ENCODE peak calls at places on chromosomes 1 and 21, in eight cellular contexts. One of them, this sample, is unnamed.

GRCh38 chr21:42405064-42406059 is 1.7 kb downstream of the UBASH3A start:
- DNase-seq in mesothelial cell of epicardium: no peak
- DNase-seq in prostate gland: no peak
- DNase-seq in GM13976: no peak
- DNase-seq in pancreas: no peak
- DNase-seq in B cell: no peak
- DNase-seq in GM10248: no peak
- DNase-seq in HFF-Myc: no peak
- DNase-seq in this sample: no peak

GRCh38 chr1:82388679-82389078 is 587.9 kb downstream of the ADGRL2 start:
- DNase-seq in mesothelial cell of epicardium: peak
- DNase-seq in prostate gland: peak
- DNase-seq in GM13976: no peak
- DNase-seq in pancreas: no peak
- DNase-seq in B cell: no peak
- DNase-seq in GM10248: no peak
- DNase-seq in HFF-Myc: no peak
- DNase-seq in this sample: no peak

GRCh38 chr1:6688757-6689156 is 12.9 kb downstream of the DNAJC11 start:
- DNase-seq in mesothelial cell of epicardium: no peak
- DNase-seq in prostate gland: no peak
- DNase-seq in GM13976: no peak
- DNase-seq in pancreas: no peak
- DNase-seq in B cell: no peak
- DNase-seq in GM10248: no peak
- DNase-seq in HFF-Myc: no peak
- DNase-seq in this sample: no peak

GRCh38 chr1:245972476-245972875 is 534.6 kb downstream of the SMYD3 start:
- DNase-seq in mesothelial cell of epicardium: no peak
- DNase-seq in prostate gland: no peak
- DNase-seq in GM13976: no peak
- DNase-seq in pancreas: no peak
- DNase-seq in B cell: no peak
- DNase-seq in GM10248: no peak
- DNase-seq in HFF-Myc: peak
- DNase-seq in this sample: no peak

GRCh38 chr21:45151484-45152115 is 77.2 kb downstream of the ADARB1 start:
- DNase-seq in mesothelial cell of epicardium: no peak
- DNase-seq in prostate gland: no peak
- DNase-seq in GM13976: no peak
- DNase-seq in pancreas: no peak
- DNase-seq in B cell: no peak
- DNase-seq in GM10248: no peak
- DNase-seq in HFF-Myc: no peak
- DNase-seq in this sample: no peak

GRCh38 chr1:87957331-87957730 is 628.7 kb downstream of the LMO4 start:
- DNase-seq in mesothelial cell of epicardium: no peak
- DNase-seq in prostate gland: no peak
- DNase-seq in GM13976: no peak
- DNase-seq in pancreas: no peak
- DNase-seq in B cell: no peak
- DNase-seq in GM10248: no peak
- DNase-seq in HFF-Myc: no peak
- DNase-seq in this sample: no peak

GRCh38 chr1:156993426-156994147 is 52.0 kb downstream of the ARHGEF11 start:
- DNase-seq in mesothelial cell of epicardium: no peak
- DNase-seq in prostate gland: no peak
- DNase-seq in GM13976: no peak
- DNase-seq in pancreas: no peak
- DNase-seq in B cell: no peak
- DNase-seq in GM10248: no peak
- DNase-seq in HFF-Myc: no peak
- DNase-seq in this sample: no peak

GRCh38 chr1:165375623-165376022 is 19.1 kb upstream of the LMX1A start:
- DNase-seq in mesothelial cell of epicardium: no peak
- DNase-seq in prostate gland: no peak
- DNase-seq in GM13976: no peak
- DNase-seq in pancreas: no peak
- DNase-seq in B cell: no peak
- DNase-seq in GM10248: no peak
- DNase-seq in HFF-Myc: no peak
- DNase-seq in this sample: no peak

GRCh38 chr1:20358761-20359263 is 68.1 kb downstream of the VWA5B1 start:
- DNase-seq in mesothelial cell of epicardium: no peak
- DNase-seq in prostate gland: peak
- DNase-seq in GM13976: no peak
- DNase-seq in pancreas: peak
- DNase-seq in B cell: no peak
- DNase-seq in GM10248: no peak
- DNase-seq in HFF-Myc: no peak
- DNase-seq in this sample: no peak

GRCh38 chr1:239308701-239309333 is 77.6 kb upstream of the CHRM3 start:
- DNase-seq in mesothelial cell of epicardium: no peak
- DNase-seq in prostate gland: no peak
- DNase-seq in GM13976: peak
- DNase-seq in pancreas: peak
- DNase-seq in B cell: no peak
- DNase-seq in GM10248: no peak
- DNase-seq in HFF-Myc: peak
- DNase-seq in this sample: peak

GRCh38 chr1:23896491-23896890 is 16.7 kb downstream of the CNR2 start:
- DNase-seq in mesothelial cell of epicardium: no peak
- DNase-seq in prostate gland: no peak
- DNase-seq in GM13976: no peak
- DNase-seq in pancreas: no peak
- DNase-seq in B cell: no peak
- DNase-seq in GM10248: no peak
- DNase-seq in HFF-Myc: no peak
- DNase-seq in this sample: no peak

GRCh38 chr21:20013851-20014250 is 984.4 kb upstream of the NCAM2 start:
- DNase-seq in mesothelial cell of epicardium: no peak
- DNase-seq in prostate gland: no peak
- DNase-seq in GM13976: no peak
- DNase-seq in pancreas: no peak
- DNase-seq in B cell: no peak
- DNase-seq in GM10248: no peak
- DNase-seq in HFF-Myc: no peak
- DNase-seq in this sample: no peak

GRCh38 chr1:36638268-36638667 is 155.6 kb upstream of the CSF3R start:
- DNase-seq in mesothelial cell of epicardium: no peak
- DNase-seq in prostate gland: no peak
- DNase-seq in GM13976: no peak
- DNase-seq in pancreas: no peak
- DNase-seq in B cell: no peak
- DNase-seq in GM10248: no peak
- DNase-seq in HFF-Myc: no peak
- DNase-seq in this sample: no peak

GRCh38 chr1:162757476-162757875 is 33.0 kb upstream of the HSD17B7 start:
- DNase-seq in mesothelial cell of epicardium: no peak
- DNase-seq in prostate gland: no peak
- DNase-seq in GM13976: no peak
- DNase-seq in pancreas: no peak
- DNase-seq in B cell: no peak
- DNase-seq in GM10248: no peak
- DNase-seq in HFF-Myc: no peak
- DNase-seq in this sample: no peak

GRCh38 chr1:35486858-35487408 is 70.3 kb downstream of the KIAA0319L start:
- DNase-seq in mesothelial cell of epicardium: no peak
- DNase-seq in prostate gland: no peak
- DNase-seq in GM13976: no peak
- DNase-seq in pancreas: no peak
- DNase-seq in B cell: no peak
- DNase-seq in GM10248: no peak
- DNase-seq in HFF-Myc: no peak
- DNase-seq in this sample: no peak

GRCh38 chr1:167082511-167083027 is 7.6 kb downstream of the GPA33 start:
- DNase-seq in mesothelial cell of epicardium: no peak
- DNase-seq in prostate gland: no peak
- DNase-seq in GM13976: no peak
- DNase-seq in pancreas: no peak
- DNase-seq in B cell: no peak
- DNase-seq in GM10248: no peak
- DNase-seq in HFF-Myc: no peak
- DNase-seq in this sample: no peak

GRCh38 chr21:15617968-15618367 is 111.8 kb upstream of the USP25 start:
- DNase-seq in mesothelial cell of epicardium: no peak
- DNase-seq in prostate gland: no peak
- DNase-seq in GM13976: no peak
- DNase-seq in pancreas: no peak
- DNase-seq in B cell: no peak
- DNase-seq in GM10248: no peak
- DNase-seq in HFF-Myc: peak
- DNase-seq in this sample: no peak

GRCh38 chr1:50710099-50710498 is 250.0 kb downstream of the FAF1 start:
- DNase-seq in mesothelial cell of epicardium: no peak
- DNase-seq in prostate gland: no peak
- DNase-seq in GM13976: no peak
- DNase-seq in pancreas: no peak
- DNase-seq in B cell: no peak
- DNase-seq in GM10248: no peak
- DNase-seq in HFF-Myc: no peak
- DNase-seq in this sample: no peak

GRCh38 chr1:245566952-245567351 is 412.2 kb downstream of the KIF26B start:
- DNase-seq in mesothelial cell of epicardium: no peak
- DNase-seq in prostate gland: no peak
- DNase-seq in GM13976: no peak
- DNase-seq in pancreas: no peak
- DNase-seq in B cell: no peak
- DNase-seq in GM10248: no peak
- DNase-seq in HFF-Myc: peak
- DNase-seq in this sample: no peak

GRCh38 chr1:76843821-76844448 is 23.3 kb upstream of the ST6GALNAC5 start:
- DNase-seq in mesothelial cell of epicardium: no peak
- DNase-seq in prostate gland: no peak
- DNase-seq in GM13976: no peak
- DNase-seq in pancreas: no peak
- DNase-seq in B cell: no peak
- DNase-seq in GM10248: no peak
- DNase-seq in HFF-Myc: no peak
- DNase-seq in this sample: no peak

DNA sequence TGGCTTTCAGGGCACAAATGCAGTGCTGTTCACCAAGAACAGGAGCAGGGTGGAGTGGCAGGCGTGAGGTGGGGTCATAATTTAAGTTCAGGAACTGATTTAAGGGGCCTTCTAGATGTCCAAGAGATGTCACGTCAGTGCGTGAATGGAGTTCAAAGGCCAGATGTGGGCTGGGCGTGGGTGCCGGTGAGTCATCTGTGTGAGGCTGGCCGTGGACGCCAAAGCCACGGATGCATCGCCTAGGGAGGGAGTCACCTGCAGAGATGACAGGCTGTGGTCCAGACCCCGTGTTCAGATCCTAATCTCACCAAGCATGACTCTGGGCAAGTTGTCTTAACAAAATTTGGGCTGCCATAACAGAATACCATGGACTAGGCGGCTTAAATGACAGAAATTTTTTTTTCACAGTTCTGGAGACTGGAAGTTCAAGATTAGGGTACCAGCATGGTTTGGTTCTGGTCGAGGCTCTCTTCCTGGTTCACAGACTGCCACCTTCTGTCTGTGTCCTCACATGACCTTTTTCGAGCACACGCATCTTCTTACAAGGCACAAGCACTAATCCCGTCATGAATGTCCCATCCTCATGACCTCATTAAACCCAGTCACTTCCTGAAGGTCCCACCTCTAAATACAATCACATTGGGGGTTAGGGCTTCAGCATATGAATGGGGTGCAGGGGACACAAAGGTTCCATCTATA is 109.6 kb downstream of the PRDM2 start:
- DNase-seq in mesothelial cell of epicardium: no peak
- DNase-seq in prostate gland: no peak
- DNase-seq in GM13976: no peak
- DNase-seq in pancreas: no peak
- DNase-seq in B cell: no peak
- DNase-seq in GM10248: no peak
- DNase-seq in HFF-Myc: no peak
- DNase-seq in this sample: no peak
- TF ChIP-seq CTCF in mesothelial cell of epicardium: no peak
- TF ChIP-seq CTCF in prostate gland: no peak
- TF ChIP-seq CTCF in GM13976: peak
- TF ChIP-seq CTCF in pancreas: no peak
- TF ChIP-seq CTCF in B cell: no peak
- TF ChIP-seq CTCF in GM10248: no peak
- TF ChIP-seq CTCF in HFF-Myc: no peak
- TF ChIP-seq CTCF in this sample: peak

GRCh38 chr1:69455718-69456117 is 112.0 kb upstream of the LRRC7 start:
- DNase-seq in mesothelial cell of epicardium: no peak
- DNase-seq in prostate gland: no peak
- DNase-seq in GM13976: no peak
- DNase-seq in pancreas: no peak
- DNase-seq in B cell: no peak
- DNase-seq in GM10248: no peak
- DNase-seq in HFF-Myc: no peak
- DNase-seq in this sample: no peak
- TF ChIP-seq CTCF in mesothelial cell of epicardium: no peak
- TF ChIP-seq CTCF in prostate gland: no peak
- TF ChIP-seq CTCF in GM13976: no peak
- TF ChIP-seq CTCF in pancreas: no peak
- TF ChIP-seq CTCF in B cell: no peak
- TF ChIP-seq CTCF in GM10248: no peak
- TF ChIP-seq CTCF in HFF-Myc: no peak
- TF ChIP-seq CTCF in this sample: no peak

DNA sequence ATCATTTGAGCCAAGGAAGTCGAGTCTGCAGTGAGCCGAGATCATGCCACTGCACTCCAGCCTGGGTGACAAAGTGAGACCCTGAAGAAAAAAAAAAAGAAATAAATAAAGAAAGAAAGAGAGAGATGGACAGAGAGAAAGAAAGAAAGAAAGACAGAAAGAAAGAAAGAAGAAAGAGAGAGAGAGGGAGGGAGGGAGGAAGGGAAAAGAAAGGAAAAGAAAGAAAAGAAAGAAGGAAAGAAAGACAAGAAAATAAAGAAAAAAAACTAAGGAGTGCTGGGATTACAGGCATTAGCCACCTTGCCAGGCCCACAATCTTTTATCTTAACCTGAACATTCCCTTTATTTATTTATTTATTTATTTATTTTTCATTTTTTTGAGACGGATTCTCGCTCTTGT is 51.7 kb upstream of the SOD1 start:
- DNase-seq in mesothelial cell of epicardium: no peak
- DNase-seq in prostate gland: no peak
- DNase-seq in GM13976: no peak
- DNase-seq in pancreas: no peak
- DNase-seq in B cell: no peak
- DNase-seq in GM10248: no peak
- DNase-seq in HFF-Myc: no peak
- DNase-seq in this sample: no peak
- TF ChIP-seq CTCF in mesothelial cell of epicardium: no peak
- TF ChIP-seq CTCF in prostate gland: no peak
- TF ChIP-seq CTCF in GM13976: no peak
- TF ChIP-seq CTCF in pancreas: no peak
- TF ChIP-seq CTCF in B cell: no peak
- TF ChIP-seq CTCF in GM10248: no peak
- TF ChIP-seq CTCF in HFF-Myc: no peak
- TF ChIP-seq CTCF in this sample: no peak

DNA sequence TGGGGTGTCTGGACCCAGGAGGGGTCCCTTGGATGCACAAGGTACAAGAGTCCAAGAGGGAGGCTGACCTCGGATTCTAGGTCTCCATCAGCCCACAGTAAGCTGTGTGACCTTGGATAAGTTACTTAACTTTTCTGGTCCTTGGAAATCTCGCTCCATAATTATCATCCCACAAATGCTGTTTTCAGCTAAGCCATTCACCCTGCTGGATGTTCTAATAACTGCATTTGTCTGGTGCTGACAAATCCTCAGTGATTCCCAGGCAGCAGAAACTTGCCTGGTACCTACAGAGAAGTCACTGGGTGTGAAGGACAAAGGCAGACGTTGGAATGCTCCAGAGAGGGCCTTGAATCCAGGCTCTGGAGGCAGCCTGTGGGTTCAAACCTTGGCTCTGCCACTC is 89.7 kb downstream of the IGSF21 start:
- DNase-seq in mesothelial cell of epicardium: no peak
- DNase-seq in prostate gland: no peak
- DNase-seq in GM13976: no peak
- DNase-seq in pancreas: no peak
- DNase-seq in B cell: no peak
- DNase-seq in GM10248: no peak
- DNase-seq in HFF-Myc: no peak
- DNase-seq in this sample: no peak
- TF ChIP-seq CTCF in mesothelial cell of epicardium: peak
- TF ChIP-seq CTCF in prostate gland: no peak
- TF ChIP-seq CTCF in GM13976: no peak
- TF ChIP-seq CTCF in pancreas: no peak
- TF ChIP-seq CTCF in B cell: no peak
- TF ChIP-seq CTCF in GM10248: no peak
- TF ChIP-seq CTCF in HFF-Myc: no peak
- TF ChIP-seq CTCF in this sample: no peak